ENCODE peak calls at places on chromosomes 13 and 19, in seven cellular contexts. W, S, F, K, U, H and M are unnamed samples.

GRCh38 chr13:84400711-84401110 is 518.4 kb upstream of the SLITRK1 start:
- DNase-seq in S (no peak), K (no peak), W (no peak), H (no peak), F (no peak), U (no peak), M (no peak)

GRCh38 chr19:3479177-3479818 is 1.0 kb downstream of the SMIM24 start:
- DNase-seq in W (peak; percentile 19), H (no peak), U (no peak), F (no peak), S (peak; percentile 85), K (peak; percentile 46), M (no peak)

GRCh38 chr19:50897191-50897607 is 14.0 kb downstream of the KLK4 start:
- DNase-seq in K (no peak), F (no peak), H (no peak), W (no peak), U (no peak), S (no peak), M (no peak)

GRCh38 chr13:113848431-113849260 is 15.2 kb downstream of the GAS6 start:
- DNase-seq in U (no peak), W (no peak), S (no peak), K (peak; percentile 30), F (no peak), H (peak; percentile 34), M (no peak)

GRCh38 chr13:106630162-106630561 is 62.2 kb upstream of the ARGLU1 start:
- DNase-seq in H (no peak), U (no peak), K (no peak), S (no peak), W (no peak), F (no peak), M (no peak)

GRCh38 chr13:34926513-34926912 is 15.6 kb upstream of the NBEA start:
- DNase-seq in S (no peak), W (no peak), F (no peak), K (no peak), H (no peak), U (no peak), M (no peak)

GRCh38 chr19:14732510-14732909 is 42.7 kb downstream of the ZNF333 start:
- DNase-seq in S (no peak), K (no peak), F (no peak), H (no peak), W (no peak), U (no peak), M (no peak)

GRCh38 chr19:15426485-15427349 is 7.9 kb upstream of the AKAP8L start:
- DNase-seq in H (peak; percentile 46), S (peak; percentile 21), K (peak; percentile 32), F (no peak), W (no peak), U (no peak), M (no peak)

GRCh38 chr19:16441661-16442071 is 30.1 kb downstream of the EPS15L1 start:
- DNase-seq in S (peak; percentile 54), H (no peak), K (peak; percentile 47), F (no peak), W (no peak), U (no peak), M (no peak)

GRCh38 chr13:55307909-55308308 is 1832.8 kb upstream of the PRR20A start:
- DNase-seq in K (no peak), F (no peak), W (no peak), U (no peak), H (no peak), S (no peak), M (no peak)

GRCh38 chr19:18520848-18521691 is 800 bp downstream of the ELL start:
- DNase-seq in S (peak; percentile 50), F (no peak), W (peak; percentile 59), K (peak; percentile 71), H (peak; percentile 74), U (peak; percentile 93), M (no peak)

GRCh38 chr13:26998265-26998664 is 173.3 kb downstream of the USP12 start:
- DNase-seq in U (peak; percentile 47), W (no peak), S (no peak), F (no peak), K (no peak), H (no peak), M (no peak)
- H3K27ac ChIP-seq in U (peak overlapping the region; percentile 69), W (no peak overlapping the region), S (no peak overlapping the region), F (no peak overlapping the region), K (no peak overlapping the region), H (no peak overlapping the region), M (no peak overlapping the region)

GRCh38 chr19:9834726-9835506 is at the start of gene PIN1:
- DNase-seq in U (peak; percentile 99), H (peak; percentile 99), F (peak; percentile 90), K (peak; percentile 100), W (peak; percentile 99), S (peak; percentile 99), M (peak; percentile 98)

GRCh38 chr19:9835507-9835949 is 410 bp downstream of the PIN1 start:
- DNase-seq in S (no peak), F (no peak), U (no peak), K (peak; percentile 71), W (no peak), H (no peak), M (no peak)

GRCh38 chr19:9838324-9838723 is 3.2 kb downstream of the PIN1 start:
- DNase-seq in U (no peak), H (no peak), F (no peak), K (no peak), S (no peak), W (no peak), M (no peak)

GRCh38 chr19:9836021-9836420 is 903 bp downstream of the PIN1 start:
- DNase-seq in H (no peak), K (peak; percentile 36), U (no peak), W (no peak), F (no peak), S (peak; percentile 45), M (no peak)

DNA sequence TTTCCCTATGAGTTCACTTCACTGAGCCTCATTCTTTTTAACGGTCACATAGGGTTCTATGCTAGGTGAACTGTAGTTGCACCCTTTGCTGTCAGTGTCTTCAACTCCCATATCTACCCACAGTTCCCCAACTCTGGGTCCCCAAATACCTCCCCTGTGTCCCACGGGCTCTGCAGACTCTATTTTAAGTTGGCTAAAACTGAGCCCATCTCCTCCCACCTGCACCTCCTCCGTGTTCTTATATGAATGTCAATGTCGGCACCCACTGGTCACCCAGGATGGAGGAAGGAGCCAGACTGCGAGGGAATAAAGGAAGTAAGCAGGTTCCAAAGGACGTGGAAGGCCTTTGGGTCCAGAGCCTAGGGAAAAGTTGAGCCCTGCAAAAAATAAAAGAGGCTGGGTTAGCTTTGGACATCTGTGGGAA is 804 bp upstream of the PIN1 start:
- DNase-seq in H (no peak), K (no peak), S (no peak), U (no peak), W (no peak), F (no peak), M (no peak)
- H3K27ac ChIP-seq in H (peak overlapping the region; percentile 48), K (no peak overlapping the region), S (no peak overlapping the region), U (peak overlapping the region; percentile 88), W (peak overlapping the region; percentile 85), F (peak overlapping the region; percentile 79), M (peak overlapping the region; percentile 85)

GRCh38 chr19:1168562-1168873 is 5.5 kb downstream of the SBNO2 start:
- DNase-seq in W (no peak), U (no peak), F (no peak), K (no peak), S (no peak), H (peak; percentile 43), M (no peak)
- H3K27ac ChIP-seq in W (no peak overlapping the region), U (peak overlapping the region; percentile 99), F (no peak overlapping the region), K (no peak overlapping the region), S (no peak overlapping the region), H (peak overlapping the region; percentile 9), M (no peak overlapping the region)

DNA sequence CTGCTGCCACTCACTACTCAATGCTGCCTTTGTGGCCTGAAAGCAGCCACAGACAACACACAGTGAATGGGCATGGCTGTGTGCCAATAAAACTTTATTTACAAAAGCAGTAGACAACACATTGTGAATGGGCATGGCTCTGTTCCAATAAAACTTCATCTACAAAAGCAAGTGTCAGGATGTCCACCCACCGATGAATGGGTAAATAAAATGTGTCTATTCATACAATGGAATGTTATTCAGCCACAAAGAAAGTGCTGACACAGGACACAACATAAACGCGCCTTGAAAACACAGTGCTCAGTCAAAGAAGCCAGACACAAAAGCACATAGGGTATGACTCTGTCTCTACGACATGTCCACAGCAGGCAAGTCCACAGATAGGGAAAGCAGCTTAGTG is 20.1 kb downstream of the ZSCAN5A start:
- DNase-seq in H (no peak), U (no peak), W (no peak), K (no peak), F (no peak), S (no peak), M (no peak)
- H3K27ac ChIP-seq in H (no peak overlapping the region), U (no peak overlapping the region), W (no peak overlapping the region), K (no peak overlapping the region), F (no peak overlapping the region), S (no peak overlapping the region), M (no peak overlapping the region)